ENCODE peak calls at places on chromosome 21, in nine cellular contexts. R is sigmoid colon; A is right atrium auricular region; N is osteocyte; Z is left lung; W is upper lobe of right lung; V is cardiac muscle cell; U is brain microvascular endothelial cell; P is CD8-positive, alpha-beta T cell. D is an unnamed sample.

GRCh38 chr21:32370971-32371766 is 21.6 kb downstream of the URB1 start:
- DNase-seq in N (no peak), A (no peak), P (no peak), V (no peak), U (no peak), Z (no peak), R (no peak), W (no peak), D (no peak)

GRCh38 chr21:31282095-31282709 is 61.9 kb downstream of the TIAM1 start:
- DNase-seq in V (peak), P (no peak), R (no peak), A (peak), Z (no peak), U (peak), W (no peak), N (no peak), D (no peak)

GRCh38 chr21:33383056-33383888 is 19.9 kb upstream of the IFNGR2 start:
- DNase-seq in W (peak), P (peak), U (peak), A (peak), R (peak), V (peak), N (no peak), Z (peak), D (peak)

GRCh38 chr21:44329086-44329889 is 9.9 kb downstream of the CFAP410 start:
- DNase-seq in A (no peak), U (no peak), V (no peak), P (no peak), N (no peak), R (no peak), W (no peak), Z (peak), D (no peak)

GRCh38 chr21:39106881-39107462 is 76.3 kb downstream of the PSMG1 start:
- DNase-seq in U (no peak), N (peak), W (no peak), A (no peak), P (no peak), R (no peak), V (no peak), Z (no peak), D (no peak)

GRCh38 chr21:37001446-37001845 is 5.1 kb upstream of the RIPPLY3 start:
- DNase-seq in R (no peak), P (no peak), N (no peak), V (no peak), W (no peak), A (no peak), Z (no peak), U (no peak), D (no peak)

GRCh38 chr21:27219068-27219467 is 252.2 kb upstream of the ADAMTS5 start:
- DNase-seq in U (peak), W (no peak), R (no peak), N (no peak), Z (no peak), V (no peak), P (no peak), A (no peak), D (no peak)

GRCh38 chr21:34962136-34962535 is 87.0 kb downstream of the RUNX1 start:
- DNase-seq in W (no peak), Z (no peak), A (no peak), N (no peak), V (no peak), R (no peak), P (no peak), U (no peak), D (no peak)

GRCh38 chr21:36478207-36478701 is 1.7 kb downstream of the CLDN14 start:
- DNase-seq in R (no peak), W (no peak), U (peak), Z (no peak), A (no peak), V (no peak), P (no peak), N (no peak), D (no peak)

GRCh38 chr21:37358392-37358791 is 8.2 kb upstream of the DYRK1A start:
- DNase-seq in Z (no peak), A (no peak), V (no peak), P (no peak), N (no peak), W (no peak), R (no peak), U (no peak), D (no peak)

GRCh38 chr21:45202889-45203288 is 84.8 kb downstream of the POFUT2 start:
- DNase-seq in N (peak), V (no peak), W (no peak), U (no peak), P (no peak), A (no peak), Z (no peak), R (no peak), D (no peak)

GRCh38 chr21:45033791-45034555 is 40.4 kb upstream of the ADARB1 start:
- DNase-seq in V (no peak), R (peak), W (peak), P (no peak), N (no peak), U (peak), A (no peak), Z (peak), D (no peak)

GRCh38 chr21:43290529-43291346 is 121.9 kb downstream of the CRYAA start:
- DNase-seq in A (no peak), V (no peak), U (no peak), W (peak), N (no peak), Z (peak), P (no peak), R (no peak), D (no peak)

GRCh38 chr21:44011123-44011773 is 861 bp upstream of the TRAPPC10 start:
- DNase-seq in Z (no peak), W (no peak), U (no peak), P (no peak), R (no peak), N (no peak), V (no peak), A (no peak), D (no peak)

GRCh38 chr21:42505090-42505726 is 8.4 kb upstream of the SLC37A1 start:
- DNase-seq in V (no peak), W (no peak), A (no peak), Z (no peak), N (peak), U (no peak), P (no peak), R (no peak), D (no peak)

GRCh38 chr21:41750532-41751151 is 16.2 kb downstream of the RIPK4 start:
- DNase-seq in U (no peak), W (no peak), R (no peak), P (no peak), N (no peak), Z (no peak), V (no peak), A (no peak), D (no peak)

GRCh38 chr21:32192291-32192690 is 86.6 kb downstream of the MIS18A start:
- DNase-seq in N (peak), V (no peak), Z (no peak), R (no peak), W (no peak), P (no peak), U (no peak), A (no peak), D (no peak)

GRCh38 chr21:28734522-28735175 is 258.0 kb downstream of the LTN1 start:
- DNase-seq in P (no peak), R (no peak), V (no peak), N (no peak), Z (no peak), A (no peak), U (no peak), W (no peak), D (no peak)
- TF ChIP-seq CTCF in P (no peak), R (no peak), V (no peak), N (no peak), Z (no peak), A (no peak), U (no peak), W (no peak), D (no peak)

DNA sequence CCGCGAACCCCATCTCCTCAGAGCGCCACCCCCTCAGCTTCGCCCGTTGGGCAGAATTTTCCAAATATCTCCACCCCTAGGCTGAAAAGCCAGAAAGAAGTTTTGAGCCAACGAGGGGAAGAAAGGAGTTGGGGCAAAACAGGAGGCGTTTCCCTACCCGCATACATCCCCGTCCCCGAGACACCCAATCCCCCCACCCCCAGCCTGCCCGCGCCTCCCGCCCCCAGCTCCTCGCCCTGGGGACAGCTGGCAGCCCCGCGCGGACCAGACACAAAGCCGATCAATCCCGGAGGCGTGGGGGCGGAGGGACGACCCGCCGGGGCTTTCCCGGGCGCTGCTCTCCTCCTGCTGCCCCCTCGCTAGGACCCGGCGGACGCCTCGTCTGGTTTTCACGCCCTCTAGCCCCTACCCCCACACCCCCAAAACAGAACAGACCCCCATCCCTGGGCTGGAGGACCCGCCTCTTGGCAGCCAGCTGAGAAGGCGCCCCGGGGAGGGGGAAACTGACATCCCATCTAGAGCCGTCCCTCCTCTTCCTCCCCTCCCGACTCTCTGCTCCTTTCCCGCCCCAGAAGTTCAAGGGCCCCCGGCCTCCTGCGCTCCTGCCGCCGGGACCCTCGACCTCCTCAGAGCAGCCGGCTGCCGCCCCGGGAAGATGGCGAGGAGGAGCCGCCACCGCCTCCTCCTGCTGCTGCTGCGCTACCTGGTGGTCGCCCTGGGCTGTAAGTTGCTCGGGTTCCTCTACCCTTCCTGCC is at the start of gene JAM2:
- DNase-seq in P (peak), A (no peak), N (no peak), W (peak), Z (peak), U (no peak), V (peak), R (peak), D (peak)
- TF ChIP-seq CTCF in P (no peak), A (peak), N (peak), W (peak), Z (no peak), U (peak), V (no peak), R (no peak), D (no peak)

GRCh38 chr21:28737671-28738279 is 254.9 kb downstream of the LTN1 start:
- DNase-seq in N (no peak), A (no peak), Z (no peak), W (no peak), P (no peak), V (peak), R (no peak), U (peak), D (no peak)
- TF ChIP-seq CTCF in N (no peak), A (no peak), Z (no peak), W (no peak), P (no peak), V (no peak), R (no peak), U (no peak), D (no peak)

GRCh38 chr21:40466893-40467483 is 380.0 kb downstream of the DSCAM start:
- DNase-seq in P (no peak), R (no peak), N (no peak), W (no peak), V (peak), Z (no peak), U (no peak), A (no peak), D (no peak)
- TF ChIP-seq CTCF in P (no peak), R (peak), N (peak), W (peak), V (no peak), Z (peak), U (peak), A (no peak), D (no peak)

GRCh38 chr21:46328151-46328550 is 4.2 kb downstream of the PCNT start:
- DNase-seq in Z (peak), A (no peak), R (no peak), V (no peak), N (no peak), P (no peak), W (no peak), U (no peak), D (no peak)
- TF ChIP-seq CTCF in Z (no peak), A (no peak), R (no peak), V (no peak), N (no peak), P (no peak), W (no peak), U (no peak), D (no peak)